ENCODE peak calls at places on chromosomes 2 and 18, in four cellular contexts. R, B, G and J are unnamed samples. For H3K36me3 and H3K9me2, the result is how much of the 10 kb centered on the place peaks cover.

GRCh38 chr2:127029652-127030051 is 77.3 kb downstream of the BIN1 start:
- DNase-seq in G (no peak), B (no peak), R (no peak), J (no peak)

GRCh38 chr2:107393516-107393915 is 433.2 kb upstream of the RGPD4 start:
- DNase-seq in G (no peak), B (no peak), R (peak), J (no peak)

GRCh38 chr2:174605687-174606086 is 8.1 kb upstream of the WIPF1 start:
- DNase-seq in R (peak), G (no peak), B (peak), J (peak)

GRCh38 chr2:129906139-129906860 is 73.2 kb upstream of the RAB6C start:
- DNase-seq in R (no peak), G (no peak), B (no peak), J (no peak)

GRCh38 chr2:206804326-206804725 is 38.9 kb downstream of the FASTKD2 start:
- DNase-seq in B (no peak), R (peak), G (no peak), J (no peak)

GRCh38 chr2:231965118-231965517 is 3.6 kb downstream of the DIS3L2 start:
- DNase-seq in R (no peak), B (no peak), G (no peak), J (peak)

GRCh38 chr2:47249427-47249826 is 94.3 kb upstream of the STPG4 start:
- DNase-seq in B (no peak), R (peak), G (no peak), J (no peak)

GRCh38 chr2:241020201-241020600 is 21.8 kb downstream of the SNED1 start:
- DNase-seq in B (no peak), R (no peak), G (no peak), J (no peak)

DNA sequence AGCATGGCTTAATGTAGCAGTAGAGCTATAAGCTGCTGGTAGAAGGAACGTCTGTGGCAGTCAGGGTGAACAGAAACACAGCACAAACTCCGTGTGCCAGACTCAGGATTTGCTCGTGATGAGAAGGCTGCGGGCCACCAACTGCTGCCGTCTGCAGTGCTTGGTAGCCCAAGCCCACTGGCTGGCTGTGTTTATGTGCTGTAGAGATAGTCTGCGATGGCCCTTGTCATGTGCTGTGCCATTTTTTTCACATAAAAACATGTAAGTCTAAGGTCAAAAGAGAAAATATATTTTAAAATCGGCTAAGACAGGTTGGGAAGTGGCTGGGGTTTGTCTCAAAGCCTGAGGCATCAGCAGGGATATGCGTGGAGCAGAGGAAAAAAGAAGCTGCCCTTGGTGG is 78.7 kb downstream of the PRPF40A start:
- DNase-seq in G (no peak), R (no peak), B (no peak), J (no peak)
- H3K36me3 ChIP-seq in G (under half), R (under half), B (under half), J (under half)

GRCh38 chr18:71008257-71008656 is 719.4 kb downstream of the SOCS6 start:
- DNase-seq in G (no peak), B (no peak), R (no peak), J (no peak)

GRCh38 chr18:71011389-71011788 is 722.5 kb downstream of the SOCS6 start:
- DNase-seq in G (no peak), R (no peak), B (peak), J (no peak)

DNA sequence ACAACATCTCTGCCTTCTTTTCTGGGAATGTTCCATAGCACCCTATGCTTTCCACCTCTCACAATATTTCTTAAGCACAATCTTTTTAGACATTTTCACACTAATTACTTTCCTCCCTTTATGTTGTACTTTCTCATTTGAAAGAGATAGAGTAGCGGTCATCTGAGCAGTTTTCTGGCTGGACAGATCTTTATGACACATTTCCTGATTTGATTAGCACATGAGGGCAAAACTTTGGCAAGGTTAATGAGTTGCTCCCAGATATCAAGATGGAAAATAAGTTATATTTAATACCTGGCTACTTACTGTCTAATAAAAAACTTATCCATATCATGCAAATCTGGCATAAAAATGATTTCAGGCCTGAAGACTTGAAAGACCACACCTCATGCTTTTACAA is 723.9 kb downstream of the SOCS6 start:
- DNase-seq in R (no peak), G (no peak), B (no peak), J (no peak)
- H3K9me2 ChIP-seq in R (under half), G (under half), B (under half), J (under half)

GRCh38 chr2:21422050-21422449 is 298.3 kb downstream of the TDRD15 start:
- DNase-seq in G (peak), R (no peak), B (peak), J (peak)
- H3K36me3 ChIP-seq in G (under half), R (under half), B (under half), J (under half)

DNA sequence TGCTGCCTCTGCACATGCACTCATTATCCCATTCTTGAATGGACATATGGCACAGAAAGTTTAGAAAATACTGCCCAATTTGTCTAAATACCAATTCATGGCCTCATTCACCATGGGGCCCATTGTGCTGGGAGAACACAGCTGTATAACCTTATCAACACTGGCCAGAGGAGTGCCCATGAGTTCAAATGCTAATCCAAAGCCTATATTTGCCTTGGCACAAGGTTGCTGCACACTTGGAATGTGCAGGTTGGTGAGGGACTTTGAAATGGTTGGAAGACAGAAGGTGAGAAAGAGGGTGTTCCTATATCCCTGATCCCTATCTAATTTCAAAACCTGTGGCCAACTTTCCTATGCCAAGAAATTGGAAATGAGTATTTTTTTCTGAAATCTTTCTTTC is 693.9 kb upstream of the ID2 start:
- DNase-seq in G (no peak), B (no peak), R (no peak), J (no peak)
- H3K9me2 ChIP-seq in G (under half), B (under half), R (under half), J (under half)

DNA sequence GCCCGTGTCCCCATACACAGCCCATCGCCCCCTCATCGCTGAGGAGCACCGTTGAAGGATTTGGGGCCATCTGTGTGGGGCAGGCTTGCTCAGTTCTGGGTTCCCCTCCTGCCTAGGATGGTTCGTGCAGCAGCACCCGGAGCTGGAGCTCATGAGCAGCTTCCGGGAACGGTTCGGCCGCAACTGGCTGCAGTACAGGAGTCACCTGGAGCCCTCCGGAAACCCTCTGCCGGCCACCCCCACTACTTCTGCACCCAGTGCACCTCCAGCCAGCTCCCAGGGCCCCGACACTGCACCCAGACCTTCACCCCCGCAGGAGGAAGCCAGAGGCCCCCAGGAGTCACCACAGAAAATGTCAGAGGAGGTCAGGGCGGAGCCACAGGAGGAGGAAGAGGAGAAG is 10.3 kb downstream of the STK11IP start:
- DNase-seq in B (no peak), G (no peak), R (no peak), J (no peak)
- H3K36me3 ChIP-seq in B (under half), G (under half), R (under half), J (under half)